ENCODE peak calls at places on chromosomes 7 and 10, in nine cellular contexts. P, Y, A, D, V, C, F, H and R are unnamed samples.

GRCh38 chr10:3136763-3137611 is 35.6 kb downstream of the PITRM1 start:
- DNase-seq in A (no peak), H (peak), C (no peak), V (peak), Y (no peak), F (no peak), D (no peak), P (no peak), R (no peak)

GRCh38 chr10:5165738-5166137 is 19.2 kb downstream of the AKR1C8 start:
- DNase-seq in P (peak), Y (no peak), V (no peak), F (no peak), A (peak), C (peak), D (no peak), H (peak), R (peak)

GRCh38 chr7:47516985-47517590 is 64.8 kb downstream of the TNS3 start:
- DNase-seq in D (no peak), P (no peak), V (no peak), C (peak), H (no peak), A (no peak), F (no peak), Y (no peak), R (peak)

GRCh38 chr7:40709077-40709964 is 574.5 kb downstream of the SUGCT start:
- DNase-seq in H (peak), D (no peak), P (no peak), Y (no peak), A (no peak), C (no peak), V (no peak), F (no peak), R (no peak)

GRCh38 chr10:56622335-56622973 is 261.4 kb upstream of the ZWINT start:
- DNase-seq in C (no peak), H (no peak), Y (no peak), F (no peak), D (no peak), A (peak), P (peak), V (no peak), R (no peak)

GRCh38 chr10:15858895-15859294 is 1.4 kb downstream of the MINDY3 start:
- DNase-seq in P (no peak), D (no peak), F (no peak), C (no peak), V (no peak), H (no peak), Y (no peak), A (no peak), R (no peak)

GRCh38 chr7:100799037-100799896 is 28.1 kb downstream of the EPHB4 start:
- DNase-seq in C (peak), A (peak), D (peak), H (peak), F (no peak), P (peak), Y (peak), V (no peak), R (peak)

GRCh38 chr7:129835436-129836020 is 117.2 kb downstream of the UBE2H start:
- DNase-seq in D (no peak), A (no peak), P (no peak), F (no peak), C (no peak), V (no peak), H (no peak), Y (no peak), R (no peak)

GRCh38 chr10:6840093-6840763 is 260.2 kb upstream of the PRKCQ start:
- DNase-seq in F (no peak), D (no peak), Y (no peak), V (no peak), P (peak), C (peak), H (peak), A (no peak), R (no peak)

GRCh38 chr7:116122972-116123595 is 87.3 kb upstream of the TES start:
- DNase-seq in Y (no peak), A (peak), C (peak), P (peak), H (peak), V (peak), F (peak), D (peak), R (peak)

GRCh38 chr7:46032353-46032752 is 111.3 kb upstream of the IGFBP3 start:
- DNase-seq in C (no peak), P (no peak), D (no peak), A (no peak), V (no peak), H (no peak), F (no peak), Y (no peak), R (no peak)

GRCh38 chr7:7922684-7923385 is 45.8 kb upstream of the GLCCI1 start:
- DNase-seq in Y (no peak), A (peak), D (no peak), F (no peak), C (no peak), P (no peak), H (no peak), V (no peak), R (no peak)

GRCh38 chr10:118583611-118584010 is 11.8 kb downstream of the PRLHR start:
- DNase-seq in V (no peak), C (no peak), F (no peak), P (no peak), D (no peak), A (no peak), Y (no peak), H (peak), R (no peak)

GRCh38 chr10:128979405-128979804 is 487.6 kb upstream of the MGMT start:
- DNase-seq in V (no peak), D (no peak), P (no peak), C (no peak), H (no peak), F (no peak), A (no peak), Y (no peak), R (no peak)

GRCh38 chr10:120782336-120782735 is 68.8 kb upstream of the WDR11 start:
- DNase-seq in P (no peak), C (no peak), A (no peak), D (no peak), F (no peak), H (no peak), Y (no peak), V (no peak), R (no peak)

GRCh38 chr10:101011517-101012423 is 12.2 kb downstream of the LZTS2 start:
- DNase-seq in Y (no peak), C (no peak), F (no peak), V (no peak), D (no peak), P (no peak), A (no peak), H (peak), R (no peak)

GRCh38 chr10:42645103-42645502 is 6.7 kb upstream of the ZNF33B start:
- DNase-seq in A (no peak), P (no peak), C (no peak), Y (no peak), H (peak), V (no peak), F (no peak), D (no peak), R (peak)

GRCh38 chr10:116761883-116762282 is 19.5 kb upstream of the HSPA12A start:
- DNase-seq in Y (no peak), F (no peak), P (no peak), A (no peak), C (no peak), H (no peak), D (no peak), V (no peak), R (no peak)

GRCh38 chr7:40551685-40552576 is 417.1 kb downstream of the SUGCT start:
- DNase-seq in A (no peak), V (no peak), F (no peak), D (peak), P (peak), Y (no peak), C (peak), H (peak), R (peak)

GRCh38 chr10:57624856-57625592 is 642.7 kb downstream of the IPMK start:
- DNase-seq in A (no peak), D (no peak), H (peak), Y (no peak), V (no peak), P (no peak), C (no peak), F (no peak), R (no peak)

GRCh38 chr7:134565643-134566136 is 16.8 kb downstream of the AKR1B15 start:
- DNase-seq in Y (no peak), C (no peak), V (no peak), F (no peak), D (no peak), H (peak), A (no peak), P (no peak), R (peak)

GRCh38 chr7:94907420-94908203 is at the start of gene PPP1R9A:
- DNase-seq in H (no peak), A (no peak), V (no peak), P (no peak), F (no peak), D (no peak), C (peak), Y (no peak), R (no peak)

GRCh38 chr7:2482725-2483451 is 6.7 kb upstream of the GRIFIN start:
- DNase-seq in Y (no peak), A (no peak), F (no peak), P (no peak), V (no peak), C (no peak), H (peak), D (no peak), R (peak)

GRCh38 chr7:108007762-108008161 is 4.8 kb upstream of the LAMB1 start:
- DNase-seq in D (no peak), F (no peak), A (no peak), H (no peak), C (no peak), P (no peak), V (no peak), Y (no peak), R (no peak)

GRCh38 chr10:31187607-31188210 is 131.3 kb upstream of the ZEB1 start:
- DNase-seq in P (no peak), F (no peak), A (no peak), Y (no peak), H (no peak), V (no peak), D (no peak), C (no peak), R (no peak)

GRCh38 chr10:76184647-76185046 is 753.2 kb downstream of the LRMDA start:
- DNase-seq in D (no peak), V (no peak), H (no peak), F (no peak), P (no peak), A (no peak), Y (no peak), C (no peak), R (no peak)

GRCh38 chr10:129466703-129467345 is at the start of gene MGMT:
- DNase-seq in D (peak), V (peak), F (no peak), P (peak), C (peak), A (peak), H (peak), Y (peak), R (peak)

GRCh38 chr7:85529197-85529596 is 342.3 kb upstream of the SEMA3D start:
- DNase-seq in H (peak), V (no peak), A (no peak), F (no peak), D (no peak), C (no peak), P (no peak), Y (no peak), R (peak)

GRCh38 chr10:70903262-70903921 is 15.0 kb upstream of the PCBD1 start:
- DNase-seq in P (peak), V (peak), Y (peak), C (peak), D (peak), H (peak), F (no peak), A (peak), R (peak)

GRCh38 chr10:86293323-86293840 is 73.2 kb downstream of the GRID1 start:
- DNase-seq in H (no peak), D (no peak), P (no peak), V (no peak), F (no peak), A (no peak), C (no peak), Y (no peak), R (no peak)

GRCh38 chr7:55574062-55574717 is 1.9 kb upstream of the VOPP1 start:
- DNase-seq in F (no peak), H (peak), D (no peak), P (no peak), V (no peak), Y (no peak), A (no peak), C (no peak), R (peak)
- H3K4me3 ChIP-seq in F (no peak), H (no peak), D (no peak), P (no peak), V (no peak), Y (no peak), A (no peak), C (no peak), R (no peak)

DNA sequence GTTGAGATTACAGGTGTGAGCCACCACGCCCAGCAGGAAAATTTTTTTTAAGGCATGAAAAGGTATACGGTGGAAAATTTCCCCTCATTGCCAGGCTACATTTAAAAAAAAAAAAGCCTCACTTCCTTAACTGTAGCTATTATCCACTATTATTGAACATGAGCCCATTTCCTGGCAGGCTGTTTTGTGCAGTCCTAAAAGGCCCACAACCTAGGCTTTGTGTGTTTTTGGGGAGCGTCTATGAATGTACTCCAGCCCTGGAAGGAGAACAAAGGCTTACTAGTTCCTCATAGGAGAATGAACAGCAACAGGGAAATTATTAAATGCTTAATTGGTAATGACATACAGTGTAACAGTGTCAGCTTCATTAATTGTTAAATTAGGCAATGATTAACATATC is 111.0 kb downstream of the ABLIM1 start:
- DNase-seq in A (no peak), C (no peak), F (no peak), V (no peak), P (no peak), D (no peak), H (no peak), Y (no peak), R (no peak)
- H3K4me3 ChIP-seq in A (no peak), C (no peak), F (no peak), V (no peak), P (no peak), D (no peak), H (no peak), Y (no peak), R (no peak)

GRCh38 chr7:90119178-90119971 is 34.9 kb upstream of the STEAP1 start:
- DNase-seq in C (peak), F (no peak), A (no peak), P (no peak), D (no peak), Y (peak), H (peak), V (no peak), R (peak)
- H3K4me3 ChIP-seq in C (peak), F (peak), A (no peak), P (no peak), D (peak), Y (peak), H (peak), V (peak), R (peak)

DNA sequence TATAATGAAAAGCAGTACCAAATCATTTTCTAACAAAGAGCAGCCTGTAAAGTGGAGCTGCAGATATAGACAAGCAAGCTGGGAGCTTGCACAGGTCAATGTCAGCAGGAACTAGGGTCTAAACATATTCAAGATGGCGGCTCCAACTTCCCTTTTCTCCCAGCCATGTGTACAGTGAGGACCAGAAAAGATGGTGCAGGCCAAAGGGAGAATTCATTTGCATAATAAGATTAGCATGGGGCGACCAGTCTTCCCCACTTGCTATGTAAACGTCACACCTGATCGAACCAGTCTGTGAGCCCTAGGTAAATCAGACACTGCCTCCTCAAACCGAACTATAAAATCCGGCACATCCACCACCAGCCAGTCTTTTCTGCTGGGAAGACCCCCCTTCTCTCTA is 4.4 kb upstream of the RAPGEF5 start:
- DNase-seq in Y (no peak), F (no peak), V (no peak), D (no peak), A (peak), P (no peak), C (no peak), H (no peak), R (no peak)
- H3K4me3 ChIP-seq in Y (no peak), F (no peak), V (no peak), D (no peak), A (no peak), P (no peak), C (no peak), H (no peak), R (no peak)

GRCh38 chr7:128349121-128349825 is 5.6 kb upstream of the RBM28 start:
- DNase-seq in V (no peak), C (no peak), P (no peak), F (no peak), A (no peak), Y (no peak), D (no peak), H (no peak), R (no peak)

GRCh38 chr7:128343554-128344430 is at the start of gene RBM28:
- DNase-seq in D (peak), V (peak), A (peak), P (peak), Y (peak), C (peak), H (peak), F (peak), R (peak)

GRCh38 chr7:128347573-128348147 is 4.0 kb upstream of the RBM28 start:
- DNase-seq in C (peak), A (peak), F (no peak), D (peak), V (no peak), H (peak), Y (no peak), P (peak), R (peak)

GRCh38 chr7:128341733-128342132 is 2.0 kb downstream of the RBM28 start:
- DNase-seq in C (no peak), F (no peak), A (no peak), Y (no peak), H (no peak), V (no peak), P (no peak), D (no peak), R (no peak)

GRCh38 chr7:128344431-128344774 is 695 bp upstream of the RBM28 start:
- DNase-seq in F (no peak), C (no peak), H (no peak), Y (no peak), D (no peak), P (no peak), A (no peak), V (no peak), R (no peak)
- H3K4me3 ChIP-seq in F (no peak), C (no peak), H (no peak), Y (no peak), D (no peak), P (no peak), A (no peak), V (no peak), R (no peak)

DNA sequence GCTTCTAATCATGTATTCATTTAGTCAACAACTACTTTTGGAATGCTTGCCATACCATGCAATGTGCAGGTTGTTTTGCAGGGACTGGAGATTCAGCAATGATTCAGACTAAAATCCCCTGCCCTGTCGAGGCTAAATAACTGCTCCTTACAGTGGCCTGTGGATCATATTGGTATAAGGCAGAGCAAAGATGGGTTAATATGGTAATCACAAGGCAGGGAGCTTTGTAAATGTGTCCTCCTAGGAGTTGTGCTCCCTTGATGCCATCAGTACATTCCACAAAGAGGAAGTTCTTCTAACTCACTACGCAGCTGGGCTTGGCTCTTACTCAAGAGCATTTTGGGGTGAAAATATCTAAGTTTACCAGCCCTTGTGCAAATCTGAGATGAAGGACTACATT is 615 bp upstream of the IFIT2 start:
- DNase-seq in H (peak), C (peak), A (peak), Y (no peak), D (peak), P (peak), V (no peak), F (no peak), R (peak)
- H3K4me3 ChIP-seq in H (peak), C (peak), A (peak), Y (peak), D (peak), P (peak), V (peak), F (peak), R (peak)

DNA sequence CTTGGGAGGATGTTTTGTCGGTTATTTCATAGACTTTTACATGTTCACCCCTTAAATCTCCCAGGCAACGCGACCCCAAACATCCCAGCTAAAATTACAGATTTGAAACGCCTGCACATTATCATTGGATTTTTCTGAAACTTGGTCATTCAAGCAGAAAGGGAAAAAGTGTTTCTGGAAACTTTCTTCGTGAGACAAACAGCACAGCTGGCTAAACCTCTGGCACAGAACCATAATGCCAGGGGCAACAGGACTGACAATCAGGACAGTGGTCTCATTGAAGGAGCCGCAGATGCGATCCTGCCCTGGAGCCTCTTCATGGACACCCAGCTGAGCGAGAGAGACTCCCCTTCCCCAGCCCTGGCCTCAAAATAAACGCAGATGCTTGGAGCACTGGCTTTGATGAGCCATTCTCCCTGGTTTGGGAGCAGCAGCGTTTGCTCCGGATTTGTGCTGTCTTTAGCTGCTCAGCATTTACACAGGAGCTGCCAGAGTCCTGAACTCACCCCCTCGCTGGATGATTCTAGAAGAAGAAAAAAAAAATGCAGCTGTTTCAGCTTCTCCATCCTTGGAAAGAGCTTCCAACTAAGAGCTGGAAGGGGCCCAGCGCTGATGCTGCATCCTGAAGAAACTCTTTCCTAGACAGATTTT is 30.0 kb downstream of the AFAP1L2 start:
- DNase-seq in D (no peak), A (no peak), C (no peak), V (no peak), F (no peak), H (no peak), Y (no peak), P (no peak), R (peak)
- H3K4me3 ChIP-seq in D (no peak), A (no peak), C (no peak), V (no peak), F (no peak), H (no peak), Y (no peak), P (no peak), R (no peak)

DNA sequence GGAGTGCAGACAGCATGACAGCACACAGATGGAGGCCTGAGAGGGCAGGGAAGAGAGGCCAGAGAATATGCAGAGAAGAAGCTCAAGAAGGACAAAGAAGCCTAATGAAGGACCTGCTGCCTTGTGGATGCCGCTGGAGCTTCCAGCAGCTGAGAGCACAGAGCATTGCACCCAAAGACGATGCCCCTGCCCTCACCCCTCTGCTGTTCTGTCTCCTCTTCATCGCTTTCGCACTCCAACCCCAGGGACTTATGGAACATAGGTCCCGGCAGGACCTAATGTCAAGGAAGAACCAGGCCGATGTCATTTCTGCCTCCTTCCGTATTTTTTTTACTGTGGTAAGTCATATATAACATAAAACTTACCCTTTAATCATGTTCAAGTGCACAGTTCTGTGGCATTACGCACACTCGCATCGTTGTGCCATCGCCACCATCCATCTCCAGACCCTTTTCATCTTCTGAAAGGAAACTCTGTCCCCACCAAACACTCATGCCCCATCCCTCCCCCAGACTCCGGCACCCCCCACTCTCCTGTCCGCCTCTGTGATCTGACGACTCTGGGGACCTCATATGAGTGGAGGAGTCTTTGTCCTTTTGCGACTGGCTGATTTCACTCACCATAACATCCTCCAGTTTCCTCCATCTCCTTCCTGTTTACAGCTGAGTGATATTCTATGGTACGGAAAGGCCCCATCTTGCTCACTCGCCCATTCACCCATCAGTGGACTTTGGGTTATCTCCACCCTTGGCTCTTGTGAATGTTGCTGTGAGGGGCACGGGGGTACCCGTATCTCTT is 12.1 kb upstream of the INSIG1 start:
- DNase-seq in D (no peak), C (no peak), H (no peak), P (no peak), V (no peak), Y (no peak), A (no peak), F (no peak), R (no peak)
- H3K4me3 ChIP-seq in D (no peak), C (no peak), H (no peak), P (no peak), V (no peak), Y (no peak), A (no peak), F (no peak), R (no peak)